ENCODE peak calls at places on chromosomes 12 and 14, in nine cellular contexts. One of them, this sample, is unnamed.

GRCh38 chr12:110846615-110847566 is at the start of gene CCDC63:
- DNase-seq in mesothelial cell of epicardium: peak
- DNase-seq in GM13976: peak
- DNase-seq in cardiac muscle cell: peak
- DNase-seq in suprapubic skin: peak
- DNase-seq in fibroblast of lung: peak
- DNase-seq in activated B cell treated with CpG ODN at 0.5 μM for 24 hours: peak
- DNase-seq in MCF 10A: no peak
- DNase-seq in GM12865: peak
- DNase-seq in this sample: peak

GRCh38 chr12:118061011-118061875 is at the start of gene WSB2:
- DNase-seq in mesothelial cell of epicardium: peak
- DNase-seq in GM13976: peak
- DNase-seq in cardiac muscle cell: peak
- DNase-seq in suprapubic skin: peak
- DNase-seq in fibroblast of lung: peak
- DNase-seq in activated B cell treated with CpG ODN at 0.5 μM for 24 hours: peak
- DNase-seq in MCF 10A: no peak
- DNase-seq in GM12865: peak
- DNase-seq in this sample: peak

GRCh38 chr14:44283836-44284235 is 223.2 kb downstream of the FSCB start:
- DNase-seq in mesothelial cell of epicardium: no peak
- DNase-seq in GM13976: no peak
- DNase-seq in cardiac muscle cell: no peak
- DNase-seq in suprapubic skin: no peak
- DNase-seq in fibroblast of lung: no peak
- DNase-seq in activated B cell treated with CpG ODN at 0.5 μM for 24 hours: no peak
- DNase-seq in MCF 10A: no peak
- DNase-seq in GM12865: no peak
- DNase-seq in this sample: no peak

GRCh38 chr14:20802341-20803084 is at the start of gene RNASE1:
- DNase-seq in mesothelial cell of epicardium: no peak
- DNase-seq in GM13976: no peak
- DNase-seq in cardiac muscle cell: no peak
- DNase-seq in suprapubic skin: no peak
- DNase-seq in fibroblast of lung: no peak
- DNase-seq in activated B cell treated with CpG ODN at 0.5 μM for 24 hours: no peak
- DNase-seq in MCF 10A: no peak
- DNase-seq in GM12865: no peak
- DNase-seq in this sample: no peak

GRCh38 chr14:78836777-78837176 is 666.6 kb downstream of the NRXN3 start:
- DNase-seq in mesothelial cell of epicardium: no peak
- DNase-seq in GM13976: peak
- DNase-seq in cardiac muscle cell: peak
- DNase-seq in suprapubic skin: no peak
- DNase-seq in fibroblast of lung: peak
- DNase-seq in activated B cell treated with CpG ODN at 0.5 μM for 24 hours: no peak
- DNase-seq in MCF 10A: peak
- DNase-seq in GM12865: peak
- DNase-seq in this sample: peak

GRCh38 chr12:108357834-108358579 is 18.9 kb upstream of the CMKLR1 start:
- DNase-seq in mesothelial cell of epicardium: no peak
- DNase-seq in GM13976: no peak
- DNase-seq in cardiac muscle cell: no peak
- DNase-seq in suprapubic skin: no peak
- DNase-seq in fibroblast of lung: no peak
- DNase-seq in activated B cell treated with CpG ODN at 0.5 μM for 24 hours: no peak
- DNase-seq in MCF 10A: no peak
- DNase-seq in GM12865: peak
- DNase-seq in this sample: no peak

GRCh38 chr12:1811948-1812291 is 8.4 kb upstream of the LRTM2 start:
- DNase-seq in mesothelial cell of epicardium: no peak
- DNase-seq in GM13976: no peak
- DNase-seq in cardiac muscle cell: no peak
- DNase-seq in suprapubic skin: no peak
- DNase-seq in fibroblast of lung: no peak
- DNase-seq in activated B cell treated with CpG ODN at 0.5 μM for 24 hours: no peak
- DNase-seq in MCF 10A: no peak
- DNase-seq in GM12865: no peak
- DNase-seq in this sample: no peak

GRCh38 chr12:31728289-31728916 is 418 bp downstream of the AMN1 start:
- DNase-seq in mesothelial cell of epicardium: no peak
- DNase-seq in GM13976: peak
- DNase-seq in cardiac muscle cell: no peak
- DNase-seq in suprapubic skin: peak
- DNase-seq in fibroblast of lung: no peak
- DNase-seq in activated B cell treated with CpG ODN at 0.5 μM for 24 hours: no peak
- DNase-seq in MCF 10A: no peak
- DNase-seq in GM12865: peak
- DNase-seq in this sample: peak

GRCh38 chr14:72942934-72943333 is 16.7 kb downstream of the DCAF4 start:
- DNase-seq in mesothelial cell of epicardium: no peak
- DNase-seq in GM13976: no peak
- DNase-seq in cardiac muscle cell: no peak
- DNase-seq in suprapubic skin: no peak
- DNase-seq in fibroblast of lung: no peak
- DNase-seq in activated B cell treated with CpG ODN at 0.5 μM for 24 hours: no peak
- DNase-seq in MCF 10A: no peak
- DNase-seq in GM12865: no peak
- DNase-seq in this sample: no peak

GRCh38 chr12:56688129-56688845 is at the start of gene PTGES3:
- DNase-seq in mesothelial cell of epicardium: peak
- DNase-seq in GM13976: peak
- DNase-seq in cardiac muscle cell: peak
- DNase-seq in suprapubic skin: peak
- DNase-seq in fibroblast of lung: peak
- DNase-seq in activated B cell treated with CpG ODN at 0.5 μM for 24 hours: peak
- DNase-seq in MCF 10A: peak
- DNase-seq in GM12865: peak
- DNase-seq in this sample: peak

GRCh38 chr14:54681819-54682261 is 114.9 kb downstream of the SAMD4A start:
- DNase-seq in mesothelial cell of epicardium: no peak
- DNase-seq in GM13976: no peak
- DNase-seq in cardiac muscle cell: no peak
- DNase-seq in suprapubic skin: no peak
- DNase-seq in fibroblast of lung: peak
- DNase-seq in activated B cell treated with CpG ODN at 0.5 μM for 24 hours: no peak
- DNase-seq in MCF 10A: no peak
- DNase-seq in GM12865: no peak
- DNase-seq in this sample: no peak

GRCh38 chr14:92641306-92641705 is 107.1 kb downstream of the LGMN start:
- DNase-seq in mesothelial cell of epicardium: no peak
- DNase-seq in GM13976: peak
- DNase-seq in cardiac muscle cell: no peak
- DNase-seq in suprapubic skin: no peak
- DNase-seq in fibroblast of lung: no peak
- DNase-seq in activated B cell treated with CpG ODN at 0.5 μM for 24 hours: no peak
- DNase-seq in MCF 10A: no peak
- DNase-seq in GM12865: no peak
- DNase-seq in this sample: no peak

GRCh38 chr12:92988622-92989130 is 59.6 kb upstream of the EEA1 start:
- DNase-seq in mesothelial cell of epicardium: no peak
- DNase-seq in GM13976: no peak
- DNase-seq in cardiac muscle cell: peak
- DNase-seq in suprapubic skin: no peak
- DNase-seq in fibroblast of lung: no peak
- DNase-seq in activated B cell treated with CpG ODN at 0.5 μM for 24 hours: no peak
- DNase-seq in MCF 10A: no peak
- DNase-seq in GM12865: peak
- DNase-seq in this sample: no peak

GRCh38 chr12:92987846-92988621 is 58.9 kb upstream of the EEA1 start:
- DNase-seq in mesothelial cell of epicardium: no peak
- DNase-seq in GM13976: peak
- DNase-seq in cardiac muscle cell: peak
- DNase-seq in suprapubic skin: no peak
- DNase-seq in fibroblast of lung: no peak
- DNase-seq in activated B cell treated with CpG ODN at 0.5 μM for 24 hours: peak
- DNase-seq in MCF 10A: no peak
- DNase-seq in GM12865: peak
- DNase-seq in this sample: peak

GRCh38 chr12:92991134-92991533 is 62.0 kb upstream of the EEA1 start:
- DNase-seq in mesothelial cell of epicardium: no peak
- DNase-seq in GM13976: no peak
- DNase-seq in cardiac muscle cell: no peak
- DNase-seq in suprapubic skin: no peak
- DNase-seq in fibroblast of lung: no peak
- DNase-seq in activated B cell treated with CpG ODN at 0.5 μM for 24 hours: no peak
- DNase-seq in MCF 10A: no peak
- DNase-seq in GM12865: no peak
- DNase-seq in this sample: no peak

GRCh38 chr12:92989715-92990484 is 60.8 kb upstream of the EEA1 start:
- DNase-seq in mesothelial cell of epicardium: no peak
- DNase-seq in GM13976: no peak
- DNase-seq in cardiac muscle cell: no peak
- DNase-seq in suprapubic skin: no peak
- DNase-seq in fibroblast of lung: no peak
- DNase-seq in activated B cell treated with CpG ODN at 0.5 μM for 24 hours: no peak
- DNase-seq in MCF 10A: no peak
- DNase-seq in GM12865: peak
- DNase-seq in this sample: peak

GRCh38 chr12:92987362-92987761 is 58.3 kb upstream of the EEA1 start:
- DNase-seq in mesothelial cell of epicardium: no peak
- DNase-seq in GM13976: peak
- DNase-seq in cardiac muscle cell: peak
- DNase-seq in suprapubic skin: no peak
- DNase-seq in fibroblast of lung: peak
- DNase-seq in activated B cell treated with CpG ODN at 0.5 μM for 24 hours: no peak
- DNase-seq in MCF 10A: peak
- DNase-seq in GM12865: peak
- DNase-seq in this sample: no peak
- TF ChIP-seq CTCF in mesothelial cell of epicardium: peak
- TF ChIP-seq CTCF in GM13976: peak
- TF ChIP-seq CTCF in cardiac muscle cell: peak
- TF ChIP-seq CTCF in suprapubic skin: peak
- TF ChIP-seq CTCF in fibroblast of lung: peak
- TF ChIP-seq CTCF in activated B cell treated with CpG ODN at 0.5 μM for 24 hours: peak
- TF ChIP-seq CTCF in MCF 10A: peak
- TF ChIP-seq CTCF in GM12865: peak
- TF ChIP-seq CTCF in this sample: peak

DNA sequence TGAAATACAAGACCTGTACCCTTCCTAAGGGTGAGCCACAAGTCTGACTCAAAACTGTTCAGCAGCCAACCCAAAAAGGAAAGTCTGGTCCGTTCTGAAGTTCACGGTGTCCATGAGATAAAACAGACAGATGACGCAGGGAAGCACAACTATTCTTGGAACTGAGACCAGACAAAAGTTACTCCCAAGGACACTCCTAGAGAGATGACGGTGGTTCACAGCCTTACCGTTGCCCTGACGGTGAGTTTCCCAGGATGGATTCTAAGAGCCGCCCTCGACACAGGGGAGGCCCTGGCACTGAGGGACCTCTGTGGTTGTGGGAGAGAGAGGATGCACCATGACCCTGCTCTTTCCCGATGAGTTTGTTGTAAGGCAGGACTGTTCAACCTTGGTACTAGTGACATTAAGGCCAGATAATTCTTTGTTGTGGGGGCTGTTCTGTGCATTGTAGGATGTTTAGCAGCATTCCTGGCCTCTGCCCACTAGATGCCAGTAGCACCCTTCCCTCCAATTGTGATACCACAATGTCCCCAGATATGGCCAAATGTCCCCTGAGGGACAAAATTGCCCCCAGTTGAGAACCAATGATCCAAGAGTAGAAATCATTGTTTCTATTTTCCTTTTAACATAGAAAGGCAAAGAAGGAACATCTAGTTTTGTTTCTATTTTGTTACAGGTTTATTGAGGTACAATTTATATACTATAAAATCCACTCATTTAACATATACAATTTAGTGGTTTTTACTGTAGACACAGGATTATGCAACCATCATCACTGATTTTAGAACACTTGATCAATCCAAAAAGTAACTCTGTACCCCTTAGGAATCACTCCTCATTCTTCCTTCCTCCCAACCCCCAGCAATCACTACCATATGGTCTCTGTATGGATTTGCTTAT is 23.0 kb downstream of the OR10P1 start:
- DNase-seq in mesothelial cell of epicardium: no peak
- DNase-seq in GM13976: no peak
- DNase-seq in cardiac muscle cell: peak
- DNase-seq in suprapubic skin: no peak
- DNase-seq in fibroblast of lung: peak
- DNase-seq in activated B cell treated with CpG ODN at 0.5 μM for 24 hours: no peak
- DNase-seq in MCF 10A: peak
- DNase-seq in GM12865: peak
- DNase-seq in this sample: no peak
- TF ChIP-seq CTCF in mesothelial cell of epicardium: no peak
- TF ChIP-seq CTCF in GM13976: peak
- TF ChIP-seq CTCF in cardiac muscle cell: peak
- TF ChIP-seq CTCF in suprapubic skin: no peak
- TF ChIP-seq CTCF in fibroblast of lung: peak
- TF ChIP-seq CTCF in activated B cell treated with CpG ODN at 0.5 μM for 24 hours: no peak
- TF ChIP-seq CTCF in MCF 10A: peak
- TF ChIP-seq CTCF in GM12865: peak
- TF ChIP-seq CTCF in this sample: peak

DNA sequence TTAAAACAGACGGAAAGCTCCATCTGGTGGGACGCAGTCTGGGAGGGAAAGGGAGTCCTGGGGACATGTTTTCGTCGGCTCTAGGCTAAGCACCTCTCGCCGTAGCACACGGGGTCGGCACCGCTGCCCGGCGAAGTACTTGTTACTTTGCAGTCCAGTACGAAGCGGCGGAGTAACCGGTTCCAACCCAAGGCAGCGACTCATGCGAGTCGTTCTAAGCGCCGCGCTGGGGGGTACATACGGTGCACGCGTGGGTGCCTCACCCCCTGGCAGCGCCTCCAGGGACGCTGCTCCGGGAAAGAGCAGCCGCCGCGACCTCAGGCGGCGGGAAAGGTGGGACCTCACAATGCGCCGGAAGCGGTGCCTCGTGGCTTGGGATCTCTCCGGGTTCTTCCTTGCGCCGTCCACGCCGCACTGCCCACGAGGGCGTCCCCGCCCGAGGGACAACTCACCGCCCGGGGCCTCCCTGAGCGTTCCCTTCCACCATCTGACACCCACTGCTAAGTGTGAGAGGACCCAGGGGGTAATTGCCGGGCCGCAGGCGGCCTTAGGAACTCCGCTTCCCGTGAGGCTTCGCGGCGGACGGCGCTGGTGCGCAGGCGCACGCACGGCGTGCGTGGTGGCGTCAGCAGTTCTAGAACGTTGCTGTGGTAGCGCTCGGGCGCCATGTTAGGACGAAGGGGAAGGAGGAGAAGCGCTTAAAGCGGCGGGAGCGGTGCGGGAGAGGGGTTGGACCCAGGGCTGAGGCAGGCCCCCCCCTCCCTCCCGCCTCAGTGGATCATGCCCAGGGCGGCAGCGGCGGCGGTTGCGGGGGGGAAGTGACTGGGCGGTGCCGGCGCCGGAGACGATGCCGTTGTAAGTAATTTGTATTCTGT is at the start of gene PAPOLA:
- DNase-seq in mesothelial cell of epicardium: peak
- DNase-seq in GM13976: peak
- DNase-seq in cardiac muscle cell: peak
- DNase-seq in suprapubic skin: peak
- DNase-seq in fibroblast of lung: peak
- DNase-seq in activated B cell treated with CpG ODN at 0.5 μM for 24 hours: peak
- DNase-seq in MCF 10A: peak
- DNase-seq in GM12865: peak
- DNase-seq in this sample: peak
- TF ChIP-seq CTCF in mesothelial cell of epicardium: no peak
- TF ChIP-seq CTCF in GM13976: peak
- TF ChIP-seq CTCF in cardiac muscle cell: no peak
- TF ChIP-seq CTCF in suprapubic skin: no peak
- TF ChIP-seq CTCF in fibroblast of lung: no peak
- TF ChIP-seq CTCF in activated B cell treated with CpG ODN at 0.5 μM for 24 hours: no peak
- TF ChIP-seq CTCF in MCF 10A: no peak
- TF ChIP-seq CTCF in GM12865: no peak
- TF ChIP-seq CTCF in this sample: no peak

GRCh38 chr14:38248629-38249028 is 7.3 kb downstream of the CLEC14A start:
- DNase-seq in mesothelial cell of epicardium: no peak
- DNase-seq in GM13976: no peak
- DNase-seq in cardiac muscle cell: peak
- DNase-seq in suprapubic skin: no peak
- DNase-seq in fibroblast of lung: no peak
- DNase-seq in activated B cell treated with CpG ODN at 0.5 μM for 24 hours: no peak
- DNase-seq in MCF 10A: peak
- DNase-seq in GM12865: no peak
- DNase-seq in this sample: no peak
- TF ChIP-seq CTCF in mesothelial cell of epicardium: no peak
- TF ChIP-seq CTCF in GM13976: no peak
- TF ChIP-seq CTCF in cardiac muscle cell: peak
- TF ChIP-seq CTCF in suprapubic skin: no peak
- TF ChIP-seq CTCF in fibroblast of lung: peak
- TF ChIP-seq CTCF in activated B cell treated with CpG ODN at 0.5 μM for 24 hours: no peak
- TF ChIP-seq CTCF in MCF 10A: no peak
- TF ChIP-seq CTCF in GM12865: no peak
- TF ChIP-seq CTCF in this sample: no peak

This sample was measured in GM10248.